ENCODE peak calls at places on chromosomes 11 and 22, in seven cellular contexts. P is lung, U is GOT3, E is putamen, W is dermis microvascular lymphatic vessel endothelial cell, L is T-helper 17 cell, G is iris pigment epithelial cell. C is an unnamed sample.
A peak's percentile ranks its signal among the peaks of the same experiment; 100 is the strongest.

GRCh38 chr11:116615211-116615865 is 157.4 kb downstream of the BUD13 start:
- DNase-seq in W (no peak), L (no peak), U (no peak), E (no peak), P (no peak), G (no peak), C (no peak)

GRCh38 chr22:50190182-50190951 is 4.7 kb downstream of the TRABD start:
- DNase-seq in W (no peak), U (no peak), G (peak; percentile 63), E (no peak), L (peak; percentile 79), P (peak; percentile 87), C (no peak)

GRCh38 chr11:17738350-17739207 is 4.0 kb downstream of the KCNC1 start:
- DNase-seq in G (no peak), U (no peak), L (no peak), E (no peak), W (no peak), P (no peak), C (no peak)

GRCh38 chr11:106152824-106153223 is 75.4 kb downstream of the AASDHPPT start:
- DNase-seq in L (no peak), E (no peak), G (peak; percentile 22), U (no peak), P (no peak), W (no peak), C (no peak)

GRCh38 chr11:620201-620600 is 4.5 kb upstream of the IRF7 start:
- DNase-seq in P (no peak), G (no peak), L (no peak), U (no peak), E (no peak), W (no peak), C (no peak)

GRCh38 chr11:35237860-35238715 is 99.1 kb downstream of the CD44 start:
- DNase-seq in U (no peak), G (peak; percentile 65), P (peak; percentile 54), E (peak; percentile 31), L (peak; percentile 32), W (peak; percentile 46), C (no peak)

GRCh38 chr22:29459773-29460172 is 20.2 kb upstream of the NEFH start:
- DNase-seq in U (no peak), G (no peak), W (no peak), P (no peak), E (no peak), L (no peak), C (no peak)

GRCh38 chr22:41994506-41994905 is 4.1 kb upstream of the WBP2NL start:
- DNase-seq in U (no peak), G (no peak), E (no peak), P (no peak), W (no peak), L (no peak), C (no peak)

GRCh38 chr11:43579171-43579918 is 101.2 kb upstream of the HSD17B12 start:
- DNase-seq in L (no peak), E (peak; percentile 29), G (peak; percentile 32), W (peak; percentile 20), U (no peak), P (no peak), C (no peak)